ENCODE peak calls at places on chromosomes 2 and 18, in ten cellular contexts. One of them, this sample, is unnamed.

GRCh38 chr2:153890572-153890971 is 18.9 kb downstream of the GALNT13 start:
- DNase-seq in SK-N-SH: no peak
- DNase-seq in lung: no peak
- DNase-seq in lower lobe of right lung: no peak
- DNase-seq in IMR-90: no peak
- DNase-seq in neural progenitor cell: peak; percentile 50
- DNase-seq in fibroblast of the aortic adventitia: no peak
- DNase-seq in brain microvascular endothelial cell: no peak
- DNase-seq in NT2/D1: peak; percentile 58
- DNase-seq in HepG2: no peak
- DNase-seq in this sample: no peak

GRCh38 chr2:120451334-120451733 is 105.4 kb downstream of the INHBB start:
- DNase-seq in SK-N-SH: no peak
- DNase-seq in lung: no peak
- DNase-seq in lower lobe of right lung: no peak
- DNase-seq in IMR-90: no peak
- DNase-seq in neural progenitor cell: no peak
- DNase-seq in fibroblast of the aortic adventitia: no peak
- DNase-seq in brain microvascular endothelial cell: no peak
- DNase-seq in NT2/D1: no peak
- DNase-seq in HepG2: no peak
- DNase-seq in this sample: no peak

GRCh38 chr18:13186687-13187086 is 31.9 kb upstream of the LDLRAD4 start:
- DNase-seq in SK-N-SH: no peak
- DNase-seq in lung: no peak
- DNase-seq in lower lobe of right lung: no peak
- DNase-seq in IMR-90: no peak
- DNase-seq in neural progenitor cell: no peak
- DNase-seq in fibroblast of the aortic adventitia: no peak
- DNase-seq in brain microvascular endothelial cell: no peak
- DNase-seq in NT2/D1: no peak
- DNase-seq in HepG2: no peak
- DNase-seq in this sample: no peak

GRCh38 chr18:41940506-41941215 is 14.4 kb upstream of the PIK3C3 start:
- DNase-seq in SK-N-SH: no peak
- DNase-seq in lung: no peak
- DNase-seq in lower lobe of right lung: no peak
- DNase-seq in IMR-90: peak; percentile 97
- DNase-seq in neural progenitor cell: peak; percentile 2
- DNase-seq in fibroblast of the aortic adventitia: peak; percentile 82
- DNase-seq in brain microvascular endothelial cell: peak; percentile 91
- DNase-seq in NT2/D1: peak; percentile 30
- DNase-seq in HepG2: no peak
- DNase-seq in this sample: peak; percentile 82

GRCh38 chr18:62894681-62895390 is 179.5 kb downstream of the PHLPP1 start:
- DNase-seq in SK-N-SH: no peak
- DNase-seq in lung: no peak
- DNase-seq in lower lobe of right lung: no peak
- DNase-seq in IMR-90: peak; percentile 26
- DNase-seq in neural progenitor cell: no peak
- DNase-seq in fibroblast of the aortic adventitia: no peak
- DNase-seq in brain microvascular endothelial cell: no peak
- DNase-seq in NT2/D1: no peak
- DNase-seq in HepG2: no peak
- DNase-seq in this sample: peak; percentile 51

GRCh38 chr2:11539317-11540147 is 5.7 kb downstream of the GREB1 start:
- DNase-seq in SK-N-SH: no peak
- DNase-seq in lung: no peak
- DNase-seq in lower lobe of right lung: no peak
- DNase-seq in IMR-90: no peak
- DNase-seq in neural progenitor cell: peak; percentile 44
- DNase-seq in fibroblast of the aortic adventitia: no peak
- DNase-seq in brain microvascular endothelial cell: no peak
- DNase-seq in NT2/D1: no peak
- DNase-seq in HepG2: peak; percentile 96
- DNase-seq in this sample: no peak

GRCh38 chr2:50786345-50786744 is 245.6 kb downstream of the NRXN1 start:
- DNase-seq in SK-N-SH: no peak
- DNase-seq in lung: no peak
- DNase-seq in lower lobe of right lung: no peak
- DNase-seq in IMR-90: no peak
- DNase-seq in neural progenitor cell: peak; percentile 59
- DNase-seq in fibroblast of the aortic adventitia: no peak
- DNase-seq in brain microvascular endothelial cell: no peak
- DNase-seq in NT2/D1: peak; percentile 8
- DNase-seq in HepG2: no peak
- DNase-seq in this sample: no peak

GRCh38 chr18:1253825-1254224 is 349.2 kb downstream of the ADCYAP1 start:
- DNase-seq in SK-N-SH: no peak
- DNase-seq in lung: no peak
- DNase-seq in lower lobe of right lung: no peak
- DNase-seq in IMR-90: no peak
- DNase-seq in neural progenitor cell: no peak
- DNase-seq in fibroblast of the aortic adventitia: no peak
- DNase-seq in brain microvascular endothelial cell: no peak
- DNase-seq in NT2/D1: no peak
- DNase-seq in HepG2: no peak
- DNase-seq in this sample: no peak

GRCh38 chr2:126886201-126886905 is 12.3 kb upstream of the TEX51 start:
- DNase-seq in SK-N-SH: no peak
- DNase-seq in lung: peak; percentile 50
- DNase-seq in lower lobe of right lung: peak; percentile 72
- DNase-seq in IMR-90: peak; percentile 22
- DNase-seq in neural progenitor cell: peak; percentile 91
- DNase-seq in fibroblast of the aortic adventitia: peak; percentile 23
- DNase-seq in brain microvascular endothelial cell: peak; percentile 48
- DNase-seq in NT2/D1: peak; percentile 81
- DNase-seq in HepG2: peak; percentile 13
- DNase-seq in this sample: peak; percentile 46

GRCh38 chr2:45009928-45010705 is 865 bp upstream of the SIX2 start:
- DNase-seq in SK-N-SH: peak; percentile 85
- DNase-seq in lung: peak; percentile 59
- DNase-seq in lower lobe of right lung: no peak
- DNase-seq in IMR-90: no peak
- DNase-seq in neural progenitor cell: peak; percentile 81
- DNase-seq in fibroblast of the aortic adventitia: peak; percentile 92
- DNase-seq in brain microvascular endothelial cell: peak; percentile 74
- DNase-seq in NT2/D1: no peak
- DNase-seq in HepG2: no peak
- DNase-seq in this sample: peak; percentile 65

DNA sequence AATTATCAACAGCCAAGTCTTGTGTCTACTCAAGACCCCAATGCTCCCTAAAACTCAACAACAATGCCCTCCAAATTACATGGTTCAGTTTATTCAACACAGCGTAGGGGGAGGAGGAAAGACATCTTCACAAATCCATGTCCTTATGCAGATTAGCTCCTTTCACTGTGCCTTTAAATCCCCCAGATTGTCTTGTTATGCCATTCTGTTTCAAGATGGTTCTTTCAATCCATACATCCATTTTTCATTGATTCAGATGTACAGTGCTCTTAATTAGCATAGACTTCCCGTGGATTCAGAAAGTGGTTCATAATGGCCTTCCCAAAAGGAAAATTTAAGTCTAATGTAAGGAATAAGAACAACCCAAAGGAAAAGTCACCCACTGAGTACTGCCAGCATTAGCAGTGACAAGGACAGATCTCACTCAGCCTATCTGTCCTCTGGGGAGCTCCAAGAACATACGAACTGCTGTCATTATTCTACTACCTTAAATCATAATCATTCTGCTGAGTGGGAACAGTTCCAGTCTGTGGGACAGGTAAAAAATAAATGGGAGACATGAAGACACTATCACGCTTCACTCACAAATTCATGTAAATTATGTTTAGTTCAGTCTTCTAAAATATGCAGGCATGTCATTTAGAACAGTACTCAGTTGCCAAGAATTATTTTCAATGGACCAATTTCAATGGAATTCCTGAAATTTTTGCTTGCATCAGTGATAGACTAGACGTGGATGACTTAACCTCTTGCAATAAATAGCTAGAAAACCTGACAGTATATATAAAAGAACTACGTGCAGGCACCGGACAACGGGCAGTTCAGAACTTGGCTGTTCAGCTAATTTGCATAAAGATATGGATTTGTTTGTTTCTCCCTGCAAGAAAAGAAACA is 58.9 kb upstream of the RNU4ATAC start:
- DNase-seq in SK-N-SH: no peak
- DNase-seq in lung: no peak
- DNase-seq in lower lobe of right lung: no peak
- DNase-seq in IMR-90: peak; percentile 79
- DNase-seq in neural progenitor cell: no peak
- DNase-seq in fibroblast of the aortic adventitia: peak; percentile 91
- DNase-seq in brain microvascular endothelial cell: peak; percentile 47
- DNase-seq in NT2/D1: no peak
- DNase-seq in HepG2: no peak
- DNase-seq in this sample: peak; percentile 44
- H3K4me3 ChIP-seq in SK-N-SH: no peak overlapping the region
- H3K4me3 ChIP-seq in lung: no peak overlapping the region
- H3K4me3 ChIP-seq in lower lobe of right lung: no peak overlapping the region
- H3K4me3 ChIP-seq in IMR-90: no peak overlapping the region
- H3K4me3 ChIP-seq in neural progenitor cell: no peak overlapping the region
- H3K4me3 ChIP-seq in fibroblast of the aortic adventitia: no peak overlapping the region
- H3K4me3 ChIP-seq in brain microvascular endothelial cell: no peak overlapping the region
- H3K4me3 ChIP-seq in NT2/D1: no peak overlapping the region
- H3K4me3 ChIP-seq in HepG2: no peak overlapping the region
- H3K4me3 ChIP-seq in this sample: no peak overlapping the region

GRCh38 chr2:73987109-73987947 is 2.6 kb downstream of the TET3 start:
- DNase-seq in SK-N-SH: peak; percentile 62
- DNase-seq in lung: no peak
- DNase-seq in lower lobe of right lung: peak; percentile 74
- DNase-seq in IMR-90: peak; percentile 62
- DNase-seq in neural progenitor cell: peak; percentile 54
- DNase-seq in fibroblast of the aortic adventitia: no peak
- DNase-seq in brain microvascular endothelial cell: no peak
- DNase-seq in NT2/D1: no peak
- DNase-seq in HepG2: no peak
- DNase-seq in this sample: peak; percentile 53
- H3K4me3 ChIP-seq in SK-N-SH: peak overlapping the region; percentile 42
- H3K4me3 ChIP-seq in lung: peak overlapping the region; percentile 26
- H3K4me3 ChIP-seq in lower lobe of right lung: peak overlapping the region; percentile 68
- H3K4me3 ChIP-seq in IMR-90: no peak overlapping the region
- H3K4me3 ChIP-seq in neural progenitor cell: no peak overlapping the region
- H3K4me3 ChIP-seq in fibroblast of the aortic adventitia: no peak overlapping the region
- H3K4me3 ChIP-seq in brain microvascular endothelial cell: no peak overlapping the region
- H3K4me3 ChIP-seq in NT2/D1: no peak overlapping the region
- H3K4me3 ChIP-seq in HepG2: peak overlapping the region; percentile 35
- H3K4me3 ChIP-seq in this sample: peak overlapping the region; percentile 23

GRCh38 chr2:238287702-238288649 is at the start of gene PER2:
- DNase-seq in SK-N-SH: peak; percentile 71
- DNase-seq in lung: peak; percentile 59
- DNase-seq in lower lobe of right lung: peak; percentile 81
- DNase-seq in IMR-90: peak; percentile 90
- DNase-seq in neural progenitor cell: peak; percentile 52
- DNase-seq in fibroblast of the aortic adventitia: peak; percentile 77
- DNase-seq in brain microvascular endothelial cell: peak; percentile 81
- DNase-seq in NT2/D1: no peak
- DNase-seq in HepG2: peak; percentile 84
- DNase-seq in this sample: peak; percentile 87

GRCh38 chr2:238286095-238286494 is 2.3 kb downstream of the PER2 start:
- DNase-seq in SK-N-SH: no peak
- DNase-seq in lung: no peak
- DNase-seq in lower lobe of right lung: no peak
- DNase-seq in IMR-90: no peak
- DNase-seq in neural progenitor cell: no peak
- DNase-seq in fibroblast of the aortic adventitia: no peak
- DNase-seq in brain microvascular endothelial cell: no peak
- DNase-seq in NT2/D1: no peak
- DNase-seq in HepG2: no peak
- DNase-seq in this sample: no peak

GRCh38 chr2:238286987-238287386 is 1.4 kb downstream of the PER2 start:
- DNase-seq in SK-N-SH: no peak
- DNase-seq in lung: no peak
- DNase-seq in lower lobe of right lung: peak; percentile 33
- DNase-seq in IMR-90: no peak
- DNase-seq in neural progenitor cell: no peak
- DNase-seq in fibroblast of the aortic adventitia: no peak
- DNase-seq in brain microvascular endothelial cell: no peak
- DNase-seq in NT2/D1: no peak
- DNase-seq in HepG2: no peak
- DNase-seq in this sample: peak; percentile 6

GRCh38 chr2:238285653-238286082 is 2.7 kb downstream of the PER2 start:
- DNase-seq in SK-N-SH: no peak
- DNase-seq in lung: peak; percentile 88
- DNase-seq in lower lobe of right lung: peak; percentile 87
- DNase-seq in IMR-90: peak; percentile 94
- DNase-seq in neural progenitor cell: peak; percentile 65
- DNase-seq in fibroblast of the aortic adventitia: peak; percentile 94
- DNase-seq in brain microvascular endothelial cell: peak; percentile 95
- DNase-seq in NT2/D1: no peak
- DNase-seq in HepG2: peak; percentile 99
- DNase-seq in this sample: peak; percentile 98

GRCh38 chr2:238286551-238286950 is 1.9 kb downstream of the PER2 start:
- DNase-seq in SK-N-SH: no peak
- DNase-seq in lung: peak; percentile 70
- DNase-seq in lower lobe of right lung: peak; percentile 74
- DNase-seq in IMR-90: peak; percentile 86
- DNase-seq in neural progenitor cell: no peak
- DNase-seq in fibroblast of the aortic adventitia: peak; percentile 83
- DNase-seq in brain microvascular endothelial cell: peak; percentile 68
- DNase-seq in NT2/D1: no peak
- DNase-seq in HepG2: peak; percentile 48
- DNase-seq in this sample: peak; percentile 90
- H3K4me3 ChIP-seq in SK-N-SH: no peak overlapping the region
- H3K4me3 ChIP-seq in lung: no peak overlapping the region
- H3K4me3 ChIP-seq in lower lobe of right lung: no peak overlapping the region
- H3K4me3 ChIP-seq in IMR-90: no peak overlapping the region
- H3K4me3 ChIP-seq in neural progenitor cell: no peak overlapping the region
- H3K4me3 ChIP-seq in fibroblast of the aortic adventitia: peak overlapping the region; percentile 86
- H3K4me3 ChIP-seq in brain microvascular endothelial cell: no peak overlapping the region
- H3K4me3 ChIP-seq in NT2/D1: no peak overlapping the region
- H3K4me3 ChIP-seq in HepG2: peak overlapping the region; percentile 75
- H3K4me3 ChIP-seq in this sample: peak overlapping the region; percentile 74

DNA sequence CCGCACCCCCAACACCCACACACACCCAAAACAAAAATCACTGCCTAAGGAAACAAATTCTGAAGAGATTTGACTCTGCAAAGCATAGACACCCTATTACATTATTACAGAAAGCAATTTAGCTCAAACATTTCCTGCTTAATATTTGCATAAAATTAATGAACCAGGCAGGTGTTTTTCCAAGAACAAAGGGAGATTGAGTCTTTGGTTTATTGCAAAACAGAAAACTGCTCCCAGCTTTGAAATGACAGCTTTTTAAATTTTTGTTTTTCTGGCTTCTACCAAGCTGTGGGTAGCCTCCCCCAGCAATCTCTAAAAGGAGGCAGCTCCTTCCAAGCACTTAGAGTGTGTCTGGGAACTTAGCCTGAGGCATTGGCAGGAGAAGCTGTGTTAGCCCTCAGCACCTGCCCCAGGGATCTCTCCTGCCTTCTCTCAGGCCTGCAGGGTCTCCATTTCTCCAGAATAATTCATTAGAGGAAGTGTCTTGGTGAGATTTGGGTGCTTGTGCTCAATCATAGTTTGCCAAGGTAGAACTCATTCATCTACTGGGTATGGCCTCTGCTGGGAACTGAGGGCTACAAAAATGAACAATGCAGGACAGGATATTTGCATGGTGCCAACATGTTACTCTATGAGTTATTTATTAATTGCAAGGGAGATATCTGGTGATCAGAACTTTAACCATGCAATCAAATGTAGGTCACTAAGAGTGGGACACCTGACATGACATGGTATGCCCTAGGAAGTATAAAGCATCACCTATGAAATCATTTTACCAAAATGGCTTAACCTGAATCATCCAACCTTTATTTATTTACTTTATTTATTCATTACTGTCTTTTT is 58.7 kb downstream of the B3GNT2 start:
- DNase-seq in SK-N-SH: no peak
- DNase-seq in lung: no peak
- DNase-seq in lower lobe of right lung: no peak
- DNase-seq in IMR-90: no peak
- DNase-seq in neural progenitor cell: no peak
- DNase-seq in fibroblast of the aortic adventitia: no peak
- DNase-seq in brain microvascular endothelial cell: no peak
- DNase-seq in NT2/D1: no peak
- DNase-seq in HepG2: no peak
- DNase-seq in this sample: no peak
- H3K4me3 ChIP-seq in SK-N-SH: no peak overlapping the region
- H3K4me3 ChIP-seq in lung: no peak overlapping the region
- H3K4me3 ChIP-seq in lower lobe of right lung: no peak overlapping the region
- H3K4me3 ChIP-seq in IMR-90: no peak overlapping the region
- H3K4me3 ChIP-seq in neural progenitor cell: no peak overlapping the region
- H3K4me3 ChIP-seq in fibroblast of the aortic adventitia: no peak overlapping the region
- H3K4me3 ChIP-seq in brain microvascular endothelial cell: no peak overlapping the region
- H3K4me3 ChIP-seq in NT2/D1: no peak overlapping the region
- H3K4me3 ChIP-seq in HepG2: no peak overlapping the region
- H3K4me3 ChIP-seq in this sample: no peak overlapping the region

This sample was measured in fibroblast of villous mesenchyme.